ENCODE peak calls at places on chromosomes 7 and 10, in seven cellular contexts. One of them, this sample, is unnamed.

GRCh38 chr7:107213193-107213788 is 44.5 kb downstream of the HBP1 start:
- DNase-seq in A549: no peak
- DNase-seq in IMR-90: no peak
- DNase-seq in HCT116: no peak
- DNase-seq in K562: no peak
- DNase-seq in H1: no peak
- DNase-seq in HepG2: no peak
- DNase-seq in this sample: no peak

GRCh38 chr7:112205348-112206237 is 606 bp downstream of the DOCK4 start:
- DNase-seq in A549: peak
- DNase-seq in IMR-90: peak
- DNase-seq in HCT116: peak
- DNase-seq in K562: peak
- DNase-seq in H1: peak
- DNase-seq in HepG2: peak
- DNase-seq in this sample: no peak

GRCh38 chr7:100974021-100974420 is 4.7 kb downstream of the MUC12 start:
- DNase-seq in A549: no peak
- DNase-seq in IMR-90: no peak
- DNase-seq in HCT116: no peak
- DNase-seq in K562: no peak
- DNase-seq in H1: no peak
- DNase-seq in HepG2: no peak
- DNase-seq in this sample: no peak

GRCh38 chr7:46089281-46089680 is 168.2 kb upstream of the IGFBP3 start:
- DNase-seq in A549: no peak
- DNase-seq in IMR-90: peak
- DNase-seq in HCT116: no peak
- DNase-seq in K562: no peak
- DNase-seq in H1: no peak
- DNase-seq in HepG2: no peak
- DNase-seq in this sample: no peak

GRCh38 chr7:13016633-13017324 is 329.3 kb downstream of the ARL4A start:
- DNase-seq in A549: peak
- DNase-seq in IMR-90: peak
- DNase-seq in HCT116: peak
- DNase-seq in K562: no peak
- DNase-seq in H1: no peak
- DNase-seq in HepG2: peak
- DNase-seq in this sample: no peak

GRCh38 chr10:61791216-61791615 is 110.3 kb upstream of the ARID5B start:
- DNase-seq in A549: no peak
- DNase-seq in IMR-90: peak
- DNase-seq in HCT116: no peak
- DNase-seq in K562: no peak
- DNase-seq in H1: no peak
- DNase-seq in HepG2: peak
- DNase-seq in this sample: no peak

GRCh38 chr7:106767498-106768323 is 97.4 kb upstream of the PIK3CG start:
- DNase-seq in A549: no peak
- DNase-seq in IMR-90: peak
- DNase-seq in HCT116: no peak
- DNase-seq in K562: no peak
- DNase-seq in H1: no peak
- DNase-seq in HepG2: no peak
- DNase-seq in this sample: no peak

GRCh38 chr10:122462533-122463465 is 1.4 kb downstream of the HTRA1 start:
- DNase-seq in A549: no peak
- DNase-seq in IMR-90: peak
- DNase-seq in HCT116: no peak
- DNase-seq in K562: no peak
- DNase-seq in H1: peak
- DNase-seq in HepG2: no peak
- DNase-seq in this sample: no peak

GRCh38 chr7:99623091-99623693 is 6.4 kb downstream of the ZSCAN25 start:
- DNase-seq in A549: no peak
- DNase-seq in IMR-90: no peak
- DNase-seq in HCT116: no peak
- DNase-seq in K562: no peak
- DNase-seq in H1: no peak
- DNase-seq in HepG2: no peak
- DNase-seq in this sample: no peak

GRCh38 chr7:108263364-108263951 is 133.3 kb upstream of the LAMB4 start:
- DNase-seq in A549: no peak
- DNase-seq in IMR-90: no peak
- DNase-seq in HCT116: no peak
- DNase-seq in K562: no peak
- DNase-seq in H1: no peak
- DNase-seq in HepG2: no peak
- DNase-seq in this sample: no peak

DNA sequence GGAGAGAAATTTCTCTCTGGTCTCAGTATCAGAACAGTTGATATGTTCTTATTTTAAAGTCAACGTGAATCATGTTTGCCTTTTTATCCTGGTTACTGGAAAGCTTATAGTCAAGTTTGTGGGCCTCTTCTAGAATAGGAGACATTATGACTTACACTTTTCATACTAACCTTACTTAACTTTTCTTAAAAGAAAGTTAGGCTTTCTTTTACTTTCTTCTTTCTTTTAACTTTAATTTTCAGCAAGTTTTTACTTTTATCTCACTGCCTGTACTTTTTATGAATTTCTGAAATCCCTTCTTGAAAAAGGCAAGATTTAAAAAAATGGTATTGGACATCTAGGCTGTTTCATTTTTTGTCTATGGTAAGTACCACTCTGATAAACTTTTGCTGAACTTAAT is 75.2 kb upstream of the DNAJB12 start:
- DNase-seq in A549: no peak
- DNase-seq in IMR-90: no peak
- DNase-seq in HCT116: no peak
- DNase-seq in K562: no peak
- DNase-seq in H1: no peak
- DNase-seq in HepG2: no peak
- DNase-seq in this sample: no peak
- TF ChIP-seq CEBPB in A549: no peak
- TF ChIP-seq CEBPB in IMR-90: no peak
- TF ChIP-seq CEBPB in HCT116: no peak
- TF ChIP-seq CEBPB in K562: no peak
- TF ChIP-seq CEBPB in H1: no peak
- TF ChIP-seq CEBPB in HepG2: no peak
- TF ChIP-seq CEBPB in this sample: no peak

DNA sequence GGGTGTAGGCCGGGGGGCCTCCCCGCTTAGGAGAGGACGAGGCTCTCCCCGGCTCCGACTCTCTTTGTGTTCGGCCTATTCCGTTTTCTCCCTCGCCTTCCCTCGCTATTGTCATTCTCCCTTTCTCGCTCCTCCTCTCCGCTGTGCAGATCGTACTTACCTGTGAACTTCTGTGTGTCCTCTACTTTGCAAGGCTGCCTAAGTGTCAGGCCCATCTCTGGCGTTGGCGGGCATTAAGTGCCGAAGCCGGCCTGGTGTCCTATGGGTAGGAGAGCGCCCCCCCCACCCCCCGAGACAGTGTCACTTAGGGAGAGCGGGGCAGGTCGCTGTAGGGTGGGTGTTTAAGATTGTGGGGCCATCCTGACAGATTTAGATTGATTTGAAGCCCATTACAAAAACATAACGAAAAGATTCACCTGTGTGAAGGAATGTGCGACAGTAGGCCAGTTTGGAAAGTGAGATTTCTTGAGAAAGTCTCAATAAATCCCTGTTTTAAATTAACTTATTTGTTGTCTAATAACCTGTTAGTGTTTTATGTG is 579 bp downstream of the RBM33 start:
- DNase-seq in A549: peak
- DNase-seq in IMR-90: no peak
- DNase-seq in HCT116: no peak
- DNase-seq in K562: peak
- DNase-seq in H1: no peak
- DNase-seq in HepG2: peak
- DNase-seq in this sample: no peak
- TF ChIP-seq CEBPB in A549: no peak
- TF ChIP-seq CEBPB in IMR-90: no peak
- TF ChIP-seq CEBPB in HCT116: no peak
- TF ChIP-seq CEBPB in K562: no peak
- TF ChIP-seq CEBPB in H1: no peak
- TF ChIP-seq CEBPB in HepG2: no peak
- TF ChIP-seq CEBPB in this sample: no peak

GRCh38 chr10:43074827-43075611 is 1.9 kb upstream of the RET start:
- DNase-seq in A549: no peak
- DNase-seq in IMR-90: no peak
- DNase-seq in HCT116: no peak
- DNase-seq in K562: no peak
- DNase-seq in H1: no peak
- DNase-seq in HepG2: no peak
- DNase-seq in this sample: no peak

GRCh38 chr10:43076876-43077420 is at the start of gene RET:
- DNase-seq in A549: peak
- DNase-seq in IMR-90: no peak
- DNase-seq in HCT116: no peak
- DNase-seq in K562: peak
- DNase-seq in H1: peak
- DNase-seq in HepG2: no peak
- DNase-seq in this sample: no peak

GRCh38 chr10:43075612-43076003 is 1.3 kb upstream of the RET start:
- DNase-seq in A549: peak
- DNase-seq in IMR-90: no peak
- DNase-seq in HCT116: peak
- DNase-seq in K562: peak
- DNase-seq in H1: no peak
- DNase-seq in HepG2: no peak
- DNase-seq in this sample: no peak

GRCh38 chr10:43077421-43078171 is 727 bp downstream of the RET start:
- DNase-seq in A549: no peak
- DNase-seq in IMR-90: no peak
- DNase-seq in HCT116: no peak
- DNase-seq in K562: no peak
- DNase-seq in H1: peak
- DNase-seq in HepG2: no peak
- DNase-seq in this sample: no peak

DNA sequence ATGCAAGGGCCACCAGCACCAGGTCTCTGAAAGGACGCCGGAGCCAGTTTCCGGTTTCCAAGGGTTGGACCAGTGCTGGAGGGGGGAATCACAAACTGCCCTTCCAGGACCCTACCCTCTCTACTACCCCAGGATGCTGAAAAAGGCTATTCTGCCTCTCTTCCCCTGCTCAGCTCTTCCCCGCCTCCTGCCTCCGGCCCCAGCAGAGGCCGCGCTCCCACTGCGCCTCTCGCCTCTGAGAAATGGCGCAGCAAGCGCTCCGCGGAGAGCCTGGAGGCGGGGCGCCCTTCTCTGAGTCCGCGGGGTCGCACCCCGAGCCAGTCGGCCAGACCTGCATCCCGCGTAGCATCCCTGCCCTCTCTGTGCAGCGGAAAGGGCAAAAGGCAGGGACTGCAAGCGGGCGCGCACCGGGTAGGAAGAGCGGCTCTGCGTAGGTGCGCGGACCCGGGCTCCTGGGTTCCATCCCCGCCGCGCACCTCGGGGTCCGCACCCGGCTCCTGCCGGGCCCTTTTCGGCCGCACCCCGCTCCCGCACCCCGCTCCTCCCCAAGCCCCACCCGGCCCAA is 476 bp upstream of the RET start:
- DNase-seq in A549: no peak
- DNase-seq in IMR-90: no peak
- DNase-seq in HCT116: no peak
- DNase-seq in K562: no peak
- DNase-seq in H1: peak
- DNase-seq in HepG2: no peak
- DNase-seq in this sample: no peak
- TF ChIP-seq CEBPB in A549: no peak
- TF ChIP-seq CEBPB in IMR-90: no peak
- TF ChIP-seq CEBPB in HCT116: no peak
- TF ChIP-seq CEBPB in K562: no peak
- TF ChIP-seq CEBPB in H1: no peak
- TF ChIP-seq CEBPB in HepG2: no peak
- TF ChIP-seq CEBPB in this sample: no peak

DNA sequence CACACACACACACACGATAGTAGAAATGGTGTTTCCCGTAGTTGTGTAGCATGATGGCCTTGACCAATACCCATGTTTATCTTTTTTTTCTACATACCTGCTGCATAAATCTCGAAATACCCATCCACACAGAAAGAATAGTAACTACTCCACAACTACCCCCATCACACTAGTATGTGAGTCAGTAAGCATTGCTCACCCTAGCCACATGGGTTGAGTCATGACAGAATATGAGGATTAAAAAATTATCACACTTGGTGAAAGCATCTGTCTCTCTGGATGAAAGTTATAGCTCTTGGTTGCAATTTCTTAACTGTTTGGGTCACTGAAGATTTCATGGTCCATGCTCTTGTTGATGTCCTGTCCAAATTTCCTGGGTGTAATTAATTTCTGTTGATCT is 103.4 kb upstream of the MDFIC start:
- DNase-seq in A549: peak
- DNase-seq in IMR-90: peak
- DNase-seq in HCT116: peak
- DNase-seq in K562: no peak
- DNase-seq in H1: no peak
- DNase-seq in HepG2: no peak
- DNase-seq in this sample: no peak
- TF ChIP-seq CEBPB in A549: no peak
- TF ChIP-seq CEBPB in IMR-90: peak
- TF ChIP-seq CEBPB in HCT116: no peak
- TF ChIP-seq CEBPB in K562: no peak
- TF ChIP-seq CEBPB in H1: no peak
- TF ChIP-seq CEBPB in HepG2: no peak
- TF ChIP-seq CEBPB in this sample: no peak

GRCh38 chr10:68871105-68871711 is 29.9 kb upstream of the DDX50 start:
- DNase-seq in A549: no peak
- DNase-seq in IMR-90: peak
- DNase-seq in HCT116: no peak
- DNase-seq in K562: peak
- DNase-seq in H1: no peak
- DNase-seq in HepG2: peak
- DNase-seq in this sample: no peak
- TF ChIP-seq CEBPB in A549: no peak
- TF ChIP-seq CEBPB in IMR-90: no peak
- TF ChIP-seq CEBPB in HCT116: no peak
- TF ChIP-seq CEBPB in K562: no peak
- TF ChIP-seq CEBPB in H1: no peak
- TF ChIP-seq CEBPB in HepG2: no peak
- TF ChIP-seq CEBPB in this sample: no peak

GRCh38 chr10:46540412-46541016 is 15.9 kb downstream of the GPRIN2 start:
- DNase-seq in A549: peak
- DNase-seq in IMR-90: no peak
- DNase-seq in HCT116: no peak
- DNase-seq in K562: no peak
- DNase-seq in H1: no peak
- DNase-seq in HepG2: no peak
- DNase-seq in this sample: no peak
- TF ChIP-seq CEBPB in A549: no peak
- TF ChIP-seq CEBPB in IMR-90: no peak
- TF ChIP-seq CEBPB in HCT116: no peak
- TF ChIP-seq CEBPB in K562: no peak
- TF ChIP-seq CEBPB in H1: no peak
- TF ChIP-seq CEBPB in HepG2: no peak
- TF ChIP-seq CEBPB in this sample: no peak